ENCODE peak calls at places on chromosomes 13 and 19, in nine cellular contexts. T, V, M, U, Y, Z, R, C and N are unnamed samples.

GRCh38 chr19:49677232-49677881 is at the start of gene PRMT1:
- DNase-seq in R (no peak), U (peak; percentile 67), Y (peak; percentile 47), C (peak; percentile 58), V (peak; percentile 69), T (no peak), M (no peak), Z (no peak), N (peak; percentile 82)

GRCh38 chr19:19538077-19538764 is at the start of gene CILP2:
- DNase-seq in M (no peak), C (no peak), U (peak; percentile 89), V (peak; percentile 42), R (no peak), T (no peak), Z (no peak), Y (no peak), N (peak; percentile 77)

GRCh38 chr19:1064661-1065605 is 2.0 kb upstream of the ARHGAP45 start:
- DNase-seq in U (peak; percentile 90), Y (peak; percentile 70), C (no peak), Z (peak; percentile 51), R (no peak), T (peak; percentile 58), V (peak; percentile 81), M (peak; percentile 55), N (peak; percentile 86)

GRCh38 chr13:27043013-27043412 is 128.6 kb downstream of the USP12 start:
- DNase-seq in Z (peak; percentile 23), Y (no peak), C (no peak), U (peak; percentile 27), T (peak; percentile 91), R (peak; percentile 89), V (no peak), M (peak; percentile 65), N (peak; percentile 34)

GRCh38 chr19:41426952-41427646 is at the start of gene B3GNT8:
- DNase-seq in Z (peak; percentile 79), M (peak; percentile 86), V (peak; percentile 66), C (peak; percentile 88), U (peak; percentile 92), R (no peak), T (peak; percentile 75), Y (peak; percentile 51), N (peak; percentile 94)

GRCh38 chr13:83007226-83007625 is 875.0 kb downstream of the SLITRK1 start:
- DNase-seq in V (no peak), U (no peak), R (no peak), Z (no peak), M (no peak), Y (no peak), T (no peak), C (no peak), N (no peak)

GRCh38 chr19:27865927-27866777 is 1346.8 kb downstream of the UQCRFS1 start:
- DNase-seq in C (no peak), U (no peak), M (no peak), T (no peak), V (no peak), R (no peak), Y (no peak), Z (no peak), N (no peak)

GRCh38 chr19:958967-959685 is 25.0 kb upstream of the WDR18 start:
- DNase-seq in R (no peak), U (no peak), T (peak; percentile 88), M (no peak), Z (no peak), V (peak; percentile 33), C (no peak), Y (peak; percentile 16), N (peak; percentile 68)

GRCh38 chr13:36038785-36039415 is 92.3 kb downstream of the DCLK1 start:
- DNase-seq in M (no peak), Z (no peak), C (no peak), U (no peak), V (no peak), R (no peak), Y (no peak), T (peak; percentile 54), N (no peak)